ENCODE peak calls at places on chromosomes 13 and 19, in five cellular contexts. V is K562, M is GM12878, T is A549, A is HepG2. Q is an unnamed sample.

GRCh38 chr13:42930136-42930535 is 61.9 kb downstream of the EPSTI1 start:
- DNase-seq in V (no peak), M (no peak), T (no peak), A (peak; percentile 4), Q (no peak)

GRCh38 chr19:38319421-38320258 is at the start of gene KCNK6:
- DNase-seq in V (no peak), M (no peak), T (peak; percentile 66), A (no peak), Q (peak; percentile 47)

GRCh38 chr19:52190679-52191293 is 934 bp downstream of the PPP2R1A start:
- DNase-seq in V (no peak), M (no peak), T (no peak), A (no peak), Q (no peak)

GRCh38 chr19:19643158-19644053 is at the start of gene GMIP:
- DNase-seq in V (peak; percentile 93), M (no peak), T (peak; percentile 55), A (peak; percentile 45), Q (peak; percentile 45)

GRCh38 chr13:33556828-33557227 is 261.1 kb upstream of the RFC3 start:
- DNase-seq in V (no peak), M (no peak), T (no peak), A (no peak), Q (no peak)

GRCh38 chr13:98143601-98144500 is 957 bp downstream of the FARP1 start:
- DNase-seq in V (no peak), M (no peak), T (peak; percentile 9), A (no peak), Q (peak; percentile 35)

GRCh38 chr19:39314016-39314728 is 6.5 kb downstream of the LRFN1 start:
- DNase-seq in V (no peak), M (no peak), T (no peak), A (no peak), Q (no peak)

GRCh38 chr19:33040994-33041827 is 23.5 kb downstream of the RHPN2 start:
- DNase-seq in V (no peak), M (peak; percentile 37), T (peak; percentile 100), A (peak; percentile 100), Q (no peak)

GRCh38 chr13:98509271-98510155 is 67.4 kb downstream of the STK24 start:
- DNase-seq in V (peak; percentile 80), M (peak; percentile 79), T (peak; percentile 28), A (peak; percentile 30), Q (peak; percentile 95)

GRCh38 chr13:37072024-37072423 is 12.5 kb upstream of the SUPT20H start:
- DNase-seq in V (no peak), M (no peak), T (no peak), A (no peak), Q (no peak)

GRCh38 chr19:55605637-55606470 is at the start of gene ZNF865:
- DNase-seq in V (peak; percentile 75), M (peak; percentile 57), T (peak; percentile 88), A (peak; percentile 72), Q (peak; percentile 87)

GRCh38 chr13:100573121-100573520 is 15.5 kb downstream of the GGACT start:
- DNase-seq in V (peak; percentile 61), M (peak; percentile 17), T (peak; percentile 39), A (peak; percentile 77), Q (peak; percentile 83)

GRCh38 chr19:19404879-19405860 is at the start of gene GATAD2A:
- DNase-seq in V (peak; percentile 94), M (peak; percentile 44), T (peak; percentile 32), A (peak; percentile 75), Q (peak; percentile 88)

GRCh38 chr13:108835082-108835481 is 205.7 kb downstream of the MYO16 start:
- DNase-seq in V (no peak), M (no peak), T (no peak), A (no peak), Q (no peak)

GRCh38 chr13:33139186-33139585 is 123.0 kb downstream of the KL start:
- DNase-seq in V (no peak), M (no peak), T (no peak), A (no peak), Q (no peak)

GRCh38 chr19:53865918-53866696 is 1.6 kb upstream of the MYADM start:
- DNase-seq in V (peak; percentile 46), M (no peak), T (peak; percentile 78), A (peak; percentile 68), Q (peak; percentile 35)

GRCh38 chr19:12763100-12763499 is 11.5 kb downstream of the BEST2 start:
- DNase-seq in V (no peak), M (no peak), T (no peak), A (no peak), Q (no peak)

GRCh38 chr19:28485300-28485699 is 727.7 kb downstream of the UQCRFS1 start:
- DNase-seq in V (no peak), M (no peak), T (no peak), A (no peak), Q (no peak)

GRCh38 chr19:3374369-3375112 is 8.2 kb downstream of the NFIC start:
- DNase-seq in V (peak; percentile 62), M (no peak), T (no peak), A (no peak), Q (no peak)

GRCh38 chr19:29293292-29293691 is 80.3 kb upstream of the UQCRFS1 start:
- DNase-seq in V (no peak), M (no peak), T (no peak), A (no peak), Q (no peak)

GRCh38 chr19:8355631-8356402 is 8.1 kb upstream of the ANGPTL4 start:
- DNase-seq in V (peak; percentile 43), M (no peak), T (no peak), A (peak; percentile 72), Q (peak; percentile 97)

GRCh38 chr13:112766336-112766735 is 76.5 kb downstream of the ATP11A start:
- DNase-seq in V (no peak), M (no peak), T (no peak), A (no peak), Q (no peak)

GRCh38 chr19:34963531-34964406 is at the start of gene ZNF792:
- DNase-seq in V (peak; percentile 83), M (no peak), T (peak; percentile 94), A (peak; percentile 56), Q (peak; percentile 79)

GRCh38 chr19:6873708-6874431 is 13.5 kb upstream of the ADGRE1 start:
- DNase-seq in V (no peak), M (no peak), T (no peak), A (no peak), Q (no peak)

GRCh38 chr19:38693380-38694223 is 46.2 kb downstream of the ACTN4 start:
- DNase-seq in V (no peak), M (no peak), T (peak; percentile 91), A (peak; percentile 81), Q (peak; percentile 85)

GRCh38 chr13:35164324-35164932 is 222.4 kb downstream of the NBEA start:
- DNase-seq in V (peak; percentile 17), M (peak; percentile 40), T (peak; percentile 2), A (peak; percentile 20), Q (peak; percentile 59)

GRCh38 chr13:46698910-46699460 is 98.0 kb downstream of the ESD start:
- DNase-seq in V (no peak), M (no peak), T (no peak), A (no peak), Q (peak; percentile 59)

GRCh38 chr13:30196025-30196424 is 111.3 kb downstream of the KATNAL1 start:
- DNase-seq in V (no peak), M (no peak), T (no peak), A (no peak), Q (peak; percentile 4)

GRCh38 chr19:17041994-17042393 is 15.4 kb upstream of the CPAMD8 start:
- DNase-seq in V (no peak), M (no peak), T (no peak), A (no peak), Q (peak; percentile 55)

GRCh38 chr13:64928704-64929499 is 2301.2 kb downstream of the PCDH9 start:
- DNase-seq in V (no peak), M (no peak), T (no peak), A (no peak), Q (peak; percentile 77)

GRCh38 chr13:60482012-60482411 is 85.0 kb downstream of the TDRD3 start:
- DNase-seq in V (no peak), M (no peak), T (no peak), A (no peak), Q (no peak)

GRCh38 chr13:49635599-49636433 is 7.5 kb downstream of the ARL11 start:
- DNase-seq in V (no peak), M (peak; percentile 39), T (no peak), A (peak; percentile 32), Q (no peak)

GRCh38 chr13:109869312-109870237 is 83.2 kb upstream of the IRS2 start:
- DNase-seq in V (peak; percentile 10), M (no peak), T (peak; percentile 70), A (no peak), Q (peak; percentile 7)

GRCh38 chr19:48560095-48560530 is 8.1 kb downstream of the SULT2B1 start:
- DNase-seq in V (peak; percentile 57), M (no peak), T (no peak), A (peak; percentile 43), Q (no peak)
- TF ChIP-seq MYC in V (no peak), M (no peak), T (no peak), A (no peak), Q (no peak)

GRCh38 chr19:50759886-50760285 is 10.4 kb upstream of the GPR32 start:
- DNase-seq in V (peak; percentile 49), M (no peak), T (peak; percentile 55), A (peak; percentile 13), Q (peak; percentile 22)
- H3K27ac ChIP-seq in V (no peak overlapping the region), M (no peak overlapping the region), T (no peak overlapping the region), A (no peak overlapping the region), Q (no peak overlapping the region)

GRCh38 chr19:30690525-30690924 is 318.3 kb downstream of the ZNF536 start:
- DNase-seq in V (no peak), M (no peak), T (no peak), A (no peak), Q (no peak)
- TF ChIP-seq MYC in V (no peak), M (no peak), T (no peak), A (no peak), Q (no peak)

DNA sequence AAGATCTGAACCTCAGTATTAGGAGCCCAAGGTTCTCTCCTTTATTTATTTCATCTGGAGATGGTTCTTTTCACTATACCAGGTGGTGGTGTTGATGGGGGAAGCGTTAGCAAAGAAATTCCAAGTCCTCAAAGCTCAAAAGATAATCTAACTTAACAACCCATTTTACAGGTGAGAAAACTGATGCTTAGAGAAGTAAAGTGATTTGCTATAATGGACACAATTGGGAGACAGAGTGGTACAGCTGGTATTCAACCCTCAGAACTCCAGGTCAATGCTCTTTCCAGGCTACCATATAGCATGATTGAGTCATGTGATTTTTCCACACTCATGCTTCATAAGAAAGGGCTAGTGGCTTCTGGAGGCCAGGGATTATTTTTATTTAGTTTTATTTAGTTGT is 25.0 kb upstream of the URAD start:
- DNase-seq in V (no peak), M (no peak), T (no peak), A (no peak), Q (no peak)
- H3K27ac ChIP-seq in V (no peak overlapping the region), M (peak overlapping the region; percentile 34), T (no peak overlapping the region), A (no peak overlapping the region), Q (no peak overlapping the region)

DNA sequence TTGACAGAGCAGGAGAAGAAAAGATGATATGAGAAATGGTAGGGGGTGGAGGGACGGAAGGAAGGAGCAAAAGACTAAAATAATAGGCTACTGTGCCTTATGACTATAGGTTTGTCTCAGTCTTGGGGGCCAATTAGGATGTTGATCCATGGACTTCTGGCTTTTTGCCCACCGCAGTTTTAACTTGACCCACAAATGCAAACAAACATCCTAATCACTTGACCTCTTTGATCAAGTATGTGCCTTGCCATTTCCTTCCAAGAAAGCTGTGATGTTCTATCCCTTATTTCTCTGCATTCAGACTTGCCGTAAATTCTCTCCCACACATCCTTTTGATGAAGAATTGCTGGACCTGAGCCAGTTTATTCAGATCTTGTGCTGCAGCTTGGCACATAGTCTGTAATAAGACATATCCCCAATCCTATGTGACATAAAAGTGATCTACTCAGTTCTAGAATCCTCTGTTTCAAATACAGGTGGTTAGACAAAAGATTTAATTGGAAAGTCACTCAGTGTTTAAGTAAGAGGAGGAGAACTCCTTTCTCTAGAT is 62.8 kb downstream of the TPT1 start:
- DNase-seq in V (no peak), M (no peak), T (no peak), A (no peak), Q (peak; percentile 68)
- TF ChIP-seq MYC in V (no peak), M (no peak), T (no peak), A (no peak), Q (no peak)

GRCh38 chr13:111296417-111296816 is 24.0 kb upstream of the TEX29 start:
- DNase-seq in V (no peak), M (no peak), T (no peak), A (no peak), Q (no peak)
- H3K27ac ChIP-seq in V (no peak overlapping the region), M (no peak overlapping the region), T (no peak overlapping the region), A (no peak overlapping the region), Q (no peak overlapping the region)

Q was measured in endothelial cell of umbilical vein.